ENCODE peak calls at places on chromosomes 5 and 9, in four cellular contexts. L is choroid plexus epithelial cell, S is SK-N-DZ, Z is type B pancreatic cell. G is an unnamed sample.

GRCh38 chr9:91144782-91145181 is 216.9 kb downstream of the AUH start:
- DNase-seq in S (no peak), L (no peak), Z (no peak), G (no peak)

GRCh38 chr9:15736569-15736968 is 183.7 kb downstream of the CCDC171 start:
- DNase-seq in L (no peak), Z (no peak), S (no peak), G (no peak)

GRCh38 chr9:122130837-122131236 is 28.7 kb downstream of the NDUFA8 start:
- DNase-seq in Z (no peak), L (no peak), S (no peak), G (peak)

GRCh38 chr9:134661791-134662142 is 20.2 kb downstream of the COL5A1 start:
- DNase-seq in S (no peak), Z (no peak), L (no peak), G (no peak)

GRCh38 chr5:177509361-177509951 is at the start of gene DOK3:
- DNase-seq in Z (no peak), L (no peak), S (no peak), G (no peak)

GRCh38 chr9:1939926-1940368 is 75.2 kb upstream of the SMARCA2 start:
- DNase-seq in L (peak), S (peak), Z (no peak), G (no peak)

GRCh38 chr9:136484153-136485048 is 1.6 kb upstream of the SEC16A start:
- DNase-seq in Z (no peak), S (no peak), L (no peak), G (no peak)

GRCh38 chr5:44388504-44389409 is 463 bp downstream of the FGF10 start:
- DNase-seq in S (peak), Z (no peak), L (no peak), G (no peak)

GRCh38 chr9:135587658-135588057 is 26.1 kb downstream of the PAEP start:
- DNase-seq in L (no peak), S (no peak), Z (peak), G (no peak)

GRCh38 chr5:139064613-139065012 is 133.6 kb downstream of the SIL1 start:
- DNase-seq in S (no peak), L (no peak), Z (peak), G (no peak)

GRCh38 chr5:1948663-1949191 is 66.0 kb upstream of the IRX4 start:
- DNase-seq in S (no peak), L (no peak), Z (no peak), G (peak)

GRCh38 chr5:103232393-103232999 is 26.1 kb upstream of the MACIR start:
- DNase-seq in L (peak), Z (no peak), S (peak), G (no peak)

G was measured in mesenteric fat pad.